ENCODE peak calls at places on chromosome 4, in five cellular contexts. One of them, this sample, is unnamed.

GRCh38 chr4:78551420-78552351 is at the start of gene ANXA3:
- DNase-seq in choroid plexus epithelial cell: no peak
- DNase-seq in caudate nucleus: no peak
- DNase-seq in fibroblast of pulmonary artery: no peak
- DNase-seq in posterior cingulate gyrus: peak; percentile 66
- DNase-seq in this sample: no peak

GRCh38 chr4:2799444-2799911 is 6.6 kb downstream of the SH3BP2 start:
- DNase-seq in choroid plexus epithelial cell: no peak
- DNase-seq in caudate nucleus: no peak
- DNase-seq in fibroblast of pulmonary artery: no peak
- DNase-seq in posterior cingulate gyrus: peak; percentile 68
- DNase-seq in this sample: no peak

GRCh38 chr4:38601244-38601915 is 62.6 kb upstream of the KLF3 start:
- DNase-seq in choroid plexus epithelial cell: peak; percentile 85
- DNase-seq in caudate nucleus: no peak
- DNase-seq in fibroblast of pulmonary artery: peak; percentile 84
- DNase-seq in posterior cingulate gyrus: no peak
- DNase-seq in this sample: no peak

GRCh38 chr4:124483043-124483906 is 229.3 kb downstream of the ANKRD50 start:
- DNase-seq in choroid plexus epithelial cell: no peak
- DNase-seq in caudate nucleus: no peak
- DNase-seq in fibroblast of pulmonary artery: peak; percentile 72
- DNase-seq in posterior cingulate gyrus: no peak
- DNase-seq in this sample: no peak

GRCh38 chr4:154421618-154422017 is 70.0 kb downstream of the DCHS2 start:
- DNase-seq in choroid plexus epithelial cell: no peak
- DNase-seq in caudate nucleus: no peak
- DNase-seq in fibroblast of pulmonary artery: no peak
- DNase-seq in posterior cingulate gyrus: no peak
- DNase-seq in this sample: no peak

GRCh38 chr4:101475246-101475645 is 127.9 kb upstream of the PPP3CA start:
- DNase-seq in choroid plexus epithelial cell: no peak
- DNase-seq in caudate nucleus: no peak
- DNase-seq in fibroblast of pulmonary artery: no peak
- DNase-seq in posterior cingulate gyrus: no peak
- DNase-seq in this sample: no peak

GRCh38 chr4:41619161-41619560 is 81.2 kb downstream of the LIMCH1 start:
- DNase-seq in choroid plexus epithelial cell: no peak
- DNase-seq in caudate nucleus: no peak
- DNase-seq in fibroblast of pulmonary artery: no peak
- DNase-seq in posterior cingulate gyrus: no peak
- DNase-seq in this sample: no peak

GRCh38 chr4:142721187-142721586 is 124.9 kb downstream of the INPP4B start:
- DNase-seq in choroid plexus epithelial cell: peak; percentile 16
- DNase-seq in caudate nucleus: no peak
- DNase-seq in fibroblast of pulmonary artery: peak; percentile 21
- DNase-seq in posterior cingulate gyrus: peak; percentile 47
- DNase-seq in this sample: no peak

GRCh38 chr4:151315212-151315886 is 10.1 kb downstream of the SH3D19 start:
- DNase-seq in choroid plexus epithelial cell: peak; percentile 28
- DNase-seq in caudate nucleus: no peak
- DNase-seq in fibroblast of pulmonary artery: peak; percentile 30
- DNase-seq in posterior cingulate gyrus: no peak
- DNase-seq in this sample: no peak

GRCh38 chr4:168831919-168832745 is 177.9 kb downstream of the CBR4 start:
- DNase-seq in choroid plexus epithelial cell: peak; percentile 82
- DNase-seq in caudate nucleus: peak; percentile 53
- DNase-seq in fibroblast of pulmonary artery: peak; percentile 82
- DNase-seq in posterior cingulate gyrus: peak; percentile 88
- DNase-seq in this sample: no peak

GRCh38 chr4:23818097-23818648 is 71.7 kb downstream of the PPARGC1A start:
- DNase-seq in choroid plexus epithelial cell: no peak
- DNase-seq in caudate nucleus: no peak
- DNase-seq in fibroblast of pulmonary artery: no peak
- DNase-seq in posterior cingulate gyrus: no peak
- DNase-seq in this sample: no peak

GRCh38 chr4:71209161-71209560 is 129.7 kb upstream of the SLC4A4 start:
- DNase-seq in choroid plexus epithelial cell: peak; percentile 55
- DNase-seq in caudate nucleus: no peak
- DNase-seq in fibroblast of pulmonary artery: peak; percentile 52
- DNase-seq in posterior cingulate gyrus: no peak
- DNase-seq in this sample: no peak

GRCh38 chr4:113835005-113835404 is 73.5 kb upstream of the CAMK2D start:
- DNase-seq in choroid plexus epithelial cell: peak; percentile 72
- DNase-seq in caudate nucleus: no peak
- DNase-seq in fibroblast of pulmonary artery: peak; percentile 67
- DNase-seq in posterior cingulate gyrus: no peak
- DNase-seq in this sample: no peak

GRCh38 chr4:30620711-30621110 is 99.5 kb upstream of the PCDH7 start:
- DNase-seq in choroid plexus epithelial cell: no peak
- DNase-seq in caudate nucleus: no peak
- DNase-seq in fibroblast of pulmonary artery: no peak
- DNase-seq in posterior cingulate gyrus: no peak
- DNase-seq in this sample: no peak

GRCh38 chr4:108849611-108850406 is 87.0 kb upstream of the ETNPPL start:
- DNase-seq in choroid plexus epithelial cell: peak; percentile 80
- DNase-seq in caudate nucleus: no peak
- DNase-seq in fibroblast of pulmonary artery: peak; percentile 30
- DNase-seq in posterior cingulate gyrus: no peak
- DNase-seq in this sample: no peak

This sample was measured in putamen.